ENCODE peak calls at places on chromosomes 12 and 14, in six cellular contexts. Z is Peyer's patch, G is fibroblast of pulmonary artery, F is A549, J is CD14-positive monocyte, S is dorsolateral prefrontal cortex. M is an unnamed sample.

GRCh38 chr14:99682809-99683618 is 1.1 kb upstream of the CYP46A1 start:
- DNase-seq in F (peak), S (peak), J (no peak), Z (peak), G (peak), M (peak)

GRCh38 chr12:79021021-79021420 is 156.4 kb downstream of the SYT1 start:
- DNase-seq in Z (no peak), J (no peak), G (no peak), S (no peak), F (no peak), M (no peak)

GRCh38 chr14:35715079-35715478 is 94.0 kb downstream of the RALGAPA1 start:
- DNase-seq in G (no peak), S (no peak), Z (no peak), J (no peak), F (no peak), M (no peak)

GRCh38 chr12:4164591-4165558 is 108.7 kb upstream of the CCND2 start:
- DNase-seq in G (peak), F (no peak), S (no peak), Z (peak), J (peak), M (peak)

GRCh38 chr14:103705524-103706284 is 9.5 kb downstream of the XRCC3 start:
- DNase-seq in G (no peak), S (no peak), J (no peak), F (no peak), Z (no peak), M (no peak)

GRCh38 chr14:79443602-79444001 is 767.7 kb downstream of the DIO2 start:
- DNase-seq in G (no peak), F (no peak), J (no peak), S (no peak), Z (no peak), M (no peak)

GRCh38 chr12:28108599-28108998 is 81.7 kb upstream of the CCDC91 start:
- DNase-seq in Z (no peak), G (peak), S (no peak), J (no peak), F (no peak), M (no peak)

GRCh38 chr12:39966738-39967137 is 139.1 kb downstream of the SLC2A13 start:
- DNase-seq in S (no peak), F (no peak), Z (no peak), G (no peak), J (no peak), M (no peak)

GRCh38 chr14:105059035-105059916 is 6.0 kb downstream of the GPR132 start:
- DNase-seq in G (no peak), Z (peak), F (no peak), J (no peak), S (no peak), M (no peak)

GRCh38 chr12:57005980-57006808 is at the start of gene ZBTB39:
- DNase-seq in F (peak), Z (peak), S (no peak), G (peak), J (no peak), M (peak)
- TF ChIP-seq CTCF in F (peak), Z (peak), S (peak), G (peak), J (peak), M (peak)

DNA sequence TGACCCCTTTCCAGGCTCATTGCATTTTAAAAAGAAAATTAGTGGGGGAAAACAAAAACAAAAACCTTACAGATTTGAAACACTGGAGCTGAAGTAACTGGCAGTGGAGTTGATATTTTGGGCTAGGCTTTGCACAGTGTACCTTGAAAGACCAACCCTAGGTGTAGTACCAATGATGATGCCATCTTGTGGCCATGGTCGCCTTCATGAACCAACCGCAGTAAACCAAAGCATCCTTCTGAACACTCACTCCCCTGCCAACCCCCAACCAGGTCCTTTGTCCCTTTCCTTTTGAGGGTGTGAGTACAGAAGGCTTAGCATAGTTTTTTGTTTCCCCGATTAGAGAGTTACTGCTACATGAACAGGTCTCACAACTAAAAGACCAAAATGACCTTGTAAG is 5.9 kb downstream of the TOMM20L start:
- DNase-seq in F (no peak), G (no peak), S (no peak), J (no peak), Z (no peak), M (no peak)
- TF ChIP-seq CTCF in F (peak), G (no peak), S (no peak), J (no peak), Z (no peak), M (no peak)

DNA sequence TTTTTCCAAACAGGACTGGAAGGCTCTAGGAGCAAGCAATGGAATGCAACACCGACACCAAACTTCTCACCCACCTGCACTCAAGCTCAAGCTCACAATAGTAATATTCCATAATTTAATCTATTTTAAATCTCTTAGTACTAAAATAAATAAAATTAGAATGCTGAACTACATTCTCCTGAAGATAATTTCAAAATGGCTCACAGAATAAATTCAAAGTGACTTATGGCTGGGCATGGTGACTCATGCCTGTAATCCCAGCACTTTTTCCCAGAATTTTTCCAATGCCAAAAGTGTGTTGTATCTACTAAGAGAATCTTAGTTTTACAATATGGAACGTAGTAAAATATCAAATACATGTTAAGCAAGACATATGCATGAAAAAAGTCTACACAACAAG is 31.5 kb downstream of the DUSP16 start:
- DNase-seq in F (no peak), G (no peak), Z (no peak), S (no peak), J (no peak), M (no peak)
- TF ChIP-seq CTCF in F (no peak), G (no peak), Z (no peak), S (no peak), J (no peak), M (no peak)

DNA sequence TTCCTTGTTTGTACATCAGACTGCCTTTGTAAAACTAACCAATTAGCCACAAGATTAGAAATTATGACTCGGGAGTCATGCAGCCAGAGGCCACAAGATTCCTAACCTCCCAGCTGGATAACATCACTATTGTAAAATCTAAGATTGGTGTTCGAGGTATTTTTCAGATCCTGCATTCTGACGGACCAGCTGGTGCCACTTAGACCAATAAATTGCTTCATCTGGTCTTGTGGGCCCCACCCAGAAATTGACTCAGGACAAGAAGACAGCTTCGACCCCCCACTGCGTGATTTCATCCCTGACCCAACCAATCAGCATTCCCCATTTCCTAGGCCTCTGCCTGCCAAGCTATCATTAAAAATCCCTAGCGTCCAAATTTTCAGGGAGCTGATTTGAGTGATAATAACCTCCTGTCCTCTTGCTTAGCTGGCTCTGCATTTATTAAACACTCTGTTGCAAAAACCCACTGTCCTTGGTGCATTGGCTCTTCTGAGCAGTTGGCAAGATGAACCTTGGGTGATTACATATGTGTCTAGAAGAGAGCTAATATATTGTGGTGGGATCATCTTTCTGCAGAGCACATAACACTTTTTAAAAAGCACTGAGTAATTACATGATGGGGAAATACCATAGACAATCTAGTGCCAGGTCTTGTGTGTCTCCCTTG is 97.5 kb downstream of the CAND1 start:
- DNase-seq in J (no peak), F (no peak), G (peak), Z (no peak), S (no peak), M (no peak)
- TF ChIP-seq CTCF in J (no peak), F (no peak), G (no peak), Z (no peak), S (no peak), M (no peak)

GRCh38 chr14:76311410-76311758 is 64.6 kb upstream of the ESRRB start:
- DNase-seq in G (no peak), Z (no peak), J (no peak), S (no peak), F (no peak), M (no peak)
- TF ChIP-seq CTCF in G (no peak), Z (no peak), J (no peak), S (no peak), F (no peak), M (no peak)

GRCh38 chr14:73741386-73741875 is 27.2 kb upstream of the PNMA1 start:
- DNase-seq in J (peak), Z (peak), F (no peak), G (peak), S (no peak), M (no peak)
- TF ChIP-seq CTCF in J (no peak), Z (no peak), F (no peak), G (no peak), S (no peak), M (no peak)

DNA sequence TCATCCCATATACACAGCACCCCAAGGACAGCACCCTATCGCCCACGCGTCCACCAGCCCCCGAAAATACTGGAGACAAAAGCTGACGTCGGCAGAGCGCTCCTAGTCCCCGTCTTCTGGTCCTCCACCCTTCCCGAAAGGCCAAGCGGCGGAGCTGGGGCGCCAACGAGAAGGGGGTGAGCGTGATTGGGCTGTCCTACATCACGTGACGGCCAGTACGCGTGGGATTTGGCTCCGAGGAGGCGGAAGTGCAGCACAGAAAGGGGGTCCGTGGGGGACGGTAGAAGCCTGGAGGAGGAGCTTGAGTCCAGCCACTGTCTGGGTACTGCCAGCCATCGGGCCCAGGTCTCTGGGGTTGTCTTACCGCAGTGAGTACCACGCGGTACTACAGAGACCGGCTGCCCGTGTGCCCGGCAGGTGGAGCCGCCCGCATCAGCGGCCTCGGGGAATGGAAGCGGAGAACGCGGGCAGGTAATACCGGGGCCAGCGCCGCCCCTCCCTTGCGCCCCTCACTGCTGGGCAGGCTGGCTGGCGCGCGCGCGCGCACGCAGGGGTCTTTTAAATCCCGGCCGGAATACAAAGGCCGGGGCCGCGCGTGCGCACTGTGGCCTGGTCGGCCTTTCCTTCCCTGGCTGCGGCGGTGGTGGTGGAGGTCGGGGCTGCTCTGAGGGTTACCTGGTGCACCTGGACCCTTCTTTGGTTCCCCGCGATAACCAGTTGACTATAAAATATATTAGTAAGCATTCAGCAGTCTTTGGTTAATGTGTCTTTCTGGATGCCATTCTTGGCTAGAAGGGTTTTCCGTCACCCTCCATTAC is at the start of gene TDG:
- DNase-seq in F (peak), G (peak), S (peak), Z (peak), J (peak), M (peak)
- TF ChIP-seq CTCF in F (no peak), G (no peak), S (peak), Z (peak), J (peak), M (no peak)

M was measured in neural crest cell.